ENCODE peak calls at places on chromosomes 4 and X, in ten cellular contexts. One of them, this sample, is unnamed.

GRCh38 chrX:78658851-78659744 is at the start of gene RTL3:
- DNase-seq in A549: no peak
- DNase-seq in uterus: no peak
- DNase-seq in ovary: no peak
- DNase-seq in heart right ventricle: no peak
- DNase-seq in AG04450: no peak
- DNase-seq in IMR-90: peak; percentile 78
- DNase-seq in PC-3: peak; percentile 73
- DNase-seq in osteoblast: peak; percentile 87
- DNase-seq in GM23338: no peak
- DNase-seq in this sample: peak; percentile 56

GRCh38 chr4:48575964-48576363 is 85.9 kb downstream of the ZAR1 start:
- DNase-seq in A549: no peak
- DNase-seq in uterus: no peak
- DNase-seq in ovary: no peak
- DNase-seq in heart right ventricle: no peak
- DNase-seq in AG04450: peak; percentile 13
- DNase-seq in IMR-90: peak; percentile 75
- DNase-seq in PC-3: peak; percentile 27
- DNase-seq in osteoblast: no peak
- DNase-seq in GM23338: no peak
- DNase-seq in this sample: peak; percentile 81

GRCh38 chr4:169185133-169185956 is 85.4 kb downstream of the SH3RF1 start:
- DNase-seq in A549: no peak
- DNase-seq in uterus: no peak
- DNase-seq in ovary: no peak
- DNase-seq in heart right ventricle: no peak
- DNase-seq in AG04450: no peak
- DNase-seq in IMR-90: no peak
- DNase-seq in PC-3: no peak
- DNase-seq in osteoblast: no peak
- DNase-seq in GM23338: no peak
- DNase-seq in this sample: no peak

GRCh38 chrX:153818571-153819397 is 11.6 kb downstream of the PDZD4 start:
- DNase-seq in A549: peak; percentile 57
- DNase-seq in uterus: no peak
- DNase-seq in ovary: no peak
- DNase-seq in heart right ventricle: peak; percentile 60
- DNase-seq in AG04450: no peak
- DNase-seq in IMR-90: no peak
- DNase-seq in PC-3: peak; percentile 24
- DNase-seq in osteoblast: peak; percentile 90
- DNase-seq in GM23338: peak; percentile 68
- DNase-seq in this sample: no peak

GRCh38 chr4:88457307-88458090 is 580 bp downstream of the HERC5 start:
- DNase-seq in A549: peak; percentile 5
- DNase-seq in uterus: peak; percentile 57
- DNase-seq in ovary: peak; percentile 55
- DNase-seq in heart right ventricle: peak; percentile 52
- DNase-seq in AG04450: no peak
- DNase-seq in IMR-90: no peak
- DNase-seq in PC-3: peak; percentile 21
- DNase-seq in osteoblast: no peak
- DNase-seq in GM23338: peak; percentile 77
- DNase-seq in this sample: no peak

GRCh38 chr4:148284526-148285193 is 157.6 kb downstream of the NR3C2 start:
- DNase-seq in A549: no peak
- DNase-seq in uterus: no peak
- DNase-seq in ovary: no peak
- DNase-seq in heart right ventricle: no peak
- DNase-seq in AG04450: no peak
- DNase-seq in IMR-90: no peak
- DNase-seq in PC-3: peak; percentile 6
- DNase-seq in osteoblast: no peak
- DNase-seq in GM23338: peak; percentile 14
- DNase-seq in this sample: no peak

GRCh38 chr4:7657545-7658296 is 223.0 kb upstream of the PSAPL1 start:
- DNase-seq in A549: no peak
- DNase-seq in uterus: no peak
- DNase-seq in ovary: no peak
- DNase-seq in heart right ventricle: no peak
- DNase-seq in AG04450: no peak
- DNase-seq in IMR-90: no peak
- DNase-seq in PC-3: no peak
- DNase-seq in osteoblast: no peak
- DNase-seq in GM23338: no peak
- DNase-seq in this sample: no peak

GRCh38 chr4:181523973-181524372 is 719.2 kb upstream of the TENM3 start:
- DNase-seq in A549: no peak
- DNase-seq in uterus: no peak
- DNase-seq in ovary: no peak
- DNase-seq in heart right ventricle: no peak
- DNase-seq in AG04450: no peak
- DNase-seq in IMR-90: no peak
- DNase-seq in PC-3: no peak
- DNase-seq in osteoblast: no peak
- DNase-seq in GM23338: no peak
- DNase-seq in this sample: no peak

GRCh38 chrX:69616520-69617203 is 749 bp downstream of the EDA start:
- DNase-seq in A549: no peak
- DNase-seq in uterus: peak; percentile 29
- DNase-seq in ovary: peak; percentile 18
- DNase-seq in heart right ventricle: peak; percentile 27
- DNase-seq in AG04450: no peak
- DNase-seq in IMR-90: no peak
- DNase-seq in PC-3: no peak
- DNase-seq in osteoblast: no peak
- DNase-seq in GM23338: peak; percentile 21
- DNase-seq in this sample: no peak

GRCh38 chrX:136589966-136590365 is 58.0 kb downstream of the VGLL1 start:
- DNase-seq in A549: no peak
- DNase-seq in uterus: no peak
- DNase-seq in ovary: no peak
- DNase-seq in heart right ventricle: no peak
- DNase-seq in AG04450: no peak
- DNase-seq in IMR-90: peak; percentile 2
- DNase-seq in PC-3: peak; percentile 81
- DNase-seq in osteoblast: no peak
- DNase-seq in GM23338: no peak
- DNase-seq in this sample: no peak

GRCh38 chr4:99587302-99587701 is 12.7 kb downstream of the MTTP start:
- DNase-seq in A549: no peak
- DNase-seq in uterus: no peak
- DNase-seq in ovary: no peak
- DNase-seq in heart right ventricle: no peak
- DNase-seq in AG04450: no peak
- DNase-seq in IMR-90: no peak
- DNase-seq in PC-3: no peak
- DNase-seq in osteoblast: no peak
- DNase-seq in GM23338: no peak
- DNase-seq in this sample: no peak

GRCh38 chrX:16436348-16437188 is 213.4 kb upstream of the S100G start:
- DNase-seq in A549: peak; percentile 35
- DNase-seq in uterus: peak; percentile 46
- DNase-seq in ovary: peak; percentile 12
- DNase-seq in heart right ventricle: peak; percentile 30
- DNase-seq in AG04450: no peak
- DNase-seq in IMR-90: peak; percentile 75
- DNase-seq in PC-3: peak; percentile 91
- DNase-seq in osteoblast: peak; percentile 74
- DNase-seq in GM23338: peak; percentile 79
- DNase-seq in this sample: peak; percentile 87

GRCh38 chr4:165381821-165382373 is 3.1 kb downstream of the CPE start:
- DNase-seq in A549: no peak
- DNase-seq in uterus: no peak
- DNase-seq in ovary: no peak
- DNase-seq in heart right ventricle: no peak
- DNase-seq in AG04450: no peak
- DNase-seq in IMR-90: no peak
- DNase-seq in PC-3: no peak
- DNase-seq in osteoblast: no peak
- DNase-seq in GM23338: no peak
- DNase-seq in this sample: no peak

GRCh38 chr4:90254357-90254756 is 127.2 kb downstream of the CCSER1 start:
- DNase-seq in A549: no peak
- DNase-seq in uterus: no peak
- DNase-seq in ovary: no peak
- DNase-seq in heart right ventricle: no peak
- DNase-seq in AG04450: no peak
- DNase-seq in IMR-90: no peak
- DNase-seq in PC-3: no peak
- DNase-seq in osteoblast: no peak
- DNase-seq in GM23338: no peak
- DNase-seq in this sample: no peak

GRCh38 chr4:140158234-140159030 is 4.4 kb upstream of the MAML3 start:
- DNase-seq in A549: no peak
- DNase-seq in uterus: no peak
- DNase-seq in ovary: no peak
- DNase-seq in heart right ventricle: no peak
- DNase-seq in AG04450: no peak
- DNase-seq in IMR-90: peak; percentile 37
- DNase-seq in PC-3: peak; percentile 26
- DNase-seq in osteoblast: no peak
- DNase-seq in GM23338: no peak
- DNase-seq in this sample: no peak
- H3K27ac ChIP-seq in A549: peak overlapping the region; percentile 5
- H3K27ac ChIP-seq in uterus: no peak overlapping the region
- H3K27ac ChIP-seq in ovary: peak overlapping the region; percentile 53
- H3K27ac ChIP-seq in heart right ventricle: no peak overlapping the region
- H3K27ac ChIP-seq in AG04450: no peak overlapping the region
- H3K27ac ChIP-seq in IMR-90: peak overlapping the region; percentile 58
- H3K27ac ChIP-seq in PC-3: no peak overlapping the region
- H3K27ac ChIP-seq in osteoblast: no peak overlapping the region
- H3K27ac ChIP-seq in GM23338: no peak overlapping the region
- H3K27ac ChIP-seq in this sample: no peak overlapping the region

DNA sequence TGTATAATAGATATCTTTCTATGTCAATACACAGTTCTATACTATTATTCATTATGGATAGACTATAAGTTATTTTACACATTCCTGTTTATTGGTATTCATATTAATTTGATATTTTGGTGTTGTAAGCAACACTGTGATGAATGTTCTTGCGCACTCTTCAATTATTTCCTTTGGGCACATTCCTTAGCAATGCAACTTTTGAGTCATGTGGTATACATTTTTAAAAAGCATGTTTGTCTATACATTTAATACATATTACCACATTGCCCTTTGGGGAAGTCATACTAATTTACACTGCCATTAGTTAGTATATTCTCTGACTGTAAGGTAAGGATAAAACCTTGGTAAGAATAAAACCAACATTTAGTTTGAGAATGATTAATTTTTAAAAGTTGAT is 21.0 kb downstream of the FRAS1 start:
- DNase-seq in A549: no peak
- DNase-seq in uterus: no peak
- DNase-seq in ovary: no peak
- DNase-seq in heart right ventricle: no peak
- DNase-seq in AG04450: no peak
- DNase-seq in IMR-90: no peak
- DNase-seq in PC-3: no peak
- DNase-seq in osteoblast: no peak
- DNase-seq in GM23338: no peak
- DNase-seq in this sample: no peak
- H3K4me3 ChIP-seq in A549: no peak overlapping the region
- H3K4me3 ChIP-seq in uterus: no peak overlapping the region
- H3K4me3 ChIP-seq in ovary: no peak overlapping the region
- H3K4me3 ChIP-seq in heart right ventricle: no peak overlapping the region
- H3K4me3 ChIP-seq in AG04450: no peak overlapping the region
- H3K4me3 ChIP-seq in IMR-90: no peak overlapping the region
- H3K4me3 ChIP-seq in PC-3: no peak overlapping the region
- H3K4me3 ChIP-seq in osteoblast: no peak overlapping the region
- H3K4me3 ChIP-seq in GM23338: no peak overlapping the region
- H3K4me3 ChIP-seq in this sample: no peak overlapping the region

GRCh38 chr4:3791910-3792542 is 25.8 kb downstream of the ADRA2C start:
- DNase-seq in A549: no peak
- DNase-seq in uterus: no peak
- DNase-seq in ovary: no peak
- DNase-seq in heart right ventricle: peak; percentile 56
- DNase-seq in AG04450: no peak
- DNase-seq in IMR-90: peak; percentile 8
- DNase-seq in PC-3: peak; percentile 45
- DNase-seq in osteoblast: no peak
- DNase-seq in GM23338: peak; percentile 85
- DNase-seq in this sample: peak; percentile 6

GRCh38 chr4:3793545-3793944 is 27.4 kb downstream of the ADRA2C start:
- DNase-seq in A549: no peak
- DNase-seq in uterus: no peak
- DNase-seq in ovary: no peak
- DNase-seq in heart right ventricle: no peak
- DNase-seq in AG04450: no peak
- DNase-seq in IMR-90: no peak
- DNase-seq in PC-3: no peak
- DNase-seq in osteoblast: no peak
- DNase-seq in GM23338: no peak
- DNase-seq in this sample: no peak

GRCh38 chr4:3790006-3790561 is 23.9 kb downstream of the ADRA2C start:
- DNase-seq in A549: no peak
- DNase-seq in uterus: no peak
- DNase-seq in ovary: no peak
- DNase-seq in heart right ventricle: no peak
- DNase-seq in AG04450: no peak
- DNase-seq in IMR-90: no peak
- DNase-seq in PC-3: no peak
- DNase-seq in osteoblast: no peak
- DNase-seq in GM23338: no peak
- DNase-seq in this sample: no peak

GRCh38 chr4:3791256-3791655 is 25.1 kb downstream of the ADRA2C start:
- DNase-seq in A549: no peak
- DNase-seq in uterus: no peak
- DNase-seq in ovary: no peak
- DNase-seq in heart right ventricle: no peak
- DNase-seq in AG04450: no peak
- DNase-seq in IMR-90: no peak
- DNase-seq in PC-3: no peak
- DNase-seq in osteoblast: no peak
- DNase-seq in GM23338: no peak
- DNase-seq in this sample: no peak

DNA sequence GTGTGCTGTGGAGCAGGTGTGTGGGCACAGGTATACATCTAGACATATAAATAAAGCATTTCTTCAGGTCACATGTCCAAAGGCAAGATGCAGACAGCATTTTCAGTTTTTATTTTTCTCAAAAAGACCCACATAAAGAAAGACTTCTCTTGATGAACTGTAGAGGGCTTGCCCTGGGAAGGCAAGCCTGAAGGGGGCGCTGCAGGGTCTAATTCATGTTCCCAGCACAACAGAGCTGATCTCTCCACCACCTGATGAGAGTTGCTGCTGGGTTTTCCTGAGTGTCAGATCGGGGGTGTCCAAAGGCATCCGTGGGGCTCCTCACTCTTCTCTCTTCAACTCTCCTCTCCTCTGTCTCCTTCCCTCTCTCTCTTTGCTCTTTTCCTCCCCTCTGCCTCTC is 26.6 kb downstream of the ADRA2C start:
- DNase-seq in A549: peak; percentile 13
- DNase-seq in uterus: no peak
- DNase-seq in ovary: no peak
- DNase-seq in heart right ventricle: no peak
- DNase-seq in AG04450: no peak
- DNase-seq in IMR-90: no peak
- DNase-seq in PC-3: no peak
- DNase-seq in osteoblast: no peak
- DNase-seq in GM23338: peak; percentile 91
- DNase-seq in this sample: no peak
- TF ChIP-seq CTCF in A549: no peak
- TF ChIP-seq CTCF in uterus: no peak
- TF ChIP-seq CTCF in ovary: no peak
- TF ChIP-seq CTCF in heart right ventricle: no peak
- TF ChIP-seq CTCF in AG04450: no peak
- TF ChIP-seq CTCF in IMR-90: no peak
- TF ChIP-seq CTCF in PC-3: peak; percentile 36
- TF ChIP-seq CTCF in osteoblast: peak; percentile 23
- TF ChIP-seq CTCF in GM23338: peak; percentile 95
- TF ChIP-seq CTCF in this sample: no peak

GRCh38 chr4:163744861-163745260 is 250.4 kb downstream of the TMA16 start:
- DNase-seq in A549: no peak
- DNase-seq in uterus: no peak
- DNase-seq in ovary: no peak
- DNase-seq in heart right ventricle: no peak
- DNase-seq in AG04450: no peak
- DNase-seq in IMR-90: no peak
- DNase-seq in PC-3: no peak
- DNase-seq in osteoblast: no peak
- DNase-seq in GM23338: no peak
- DNase-seq in this sample: no peak
- H3K27ac ChIP-seq in A549: no peak overlapping the region
- H3K27ac ChIP-seq in uterus: no peak overlapping the region
- H3K27ac ChIP-seq in ovary: no peak overlapping the region
- H3K27ac ChIP-seq in heart right ventricle: no peak overlapping the region
- H3K27ac ChIP-seq in AG04450: no peak overlapping the region
- H3K27ac ChIP-seq in IMR-90: no peak overlapping the region
- H3K27ac ChIP-seq in PC-3: no peak overlapping the region
- H3K27ac ChIP-seq in osteoblast: no peak overlapping the region
- H3K27ac ChIP-seq in GM23338: no peak overlapping the region
- H3K27ac ChIP-seq in this sample: no peak overlapping the region